ENCODE peak calls at places on chromosomes 13 and 19, in four cellular contexts. L, C, U and N are unnamed samples.
A peak's percentile ranks its signal among the peaks of the same experiment; 100 is the strongest.

GRCh38 chr13:36337938-36338337 is 8.3 kb downstream of the SPART start:
- DNase-seq in L (no peak), C (no peak), U (no peak), N (no peak)

GRCh38 chr13:36157475-36157874 is 26.3 kb upstream of the DCLK1 start:
- DNase-seq in L (no peak), C (no peak), U (no peak), N (no peak)

GRCh38 chr13:86870388-86870966 is 800.7 kb upstream of the SLITRK5 start:
- DNase-seq in L (no peak), C (no peak), U (no peak), N (no peak)

GRCh38 chr19:48644355-48644754 is 1.6 kb downstream of the CA11 start:
- DNase-seq in L (no peak), C (no peak), U (no peak), N (no peak)

GRCh38 chr13:79385694-79386093 is 20.4 kb downstream of the RBM26 start:
- DNase-seq in L (no peak), C (no peak), U (no peak), N (no peak)

GRCh38 chr13:21546372-21546771 is 57.6 kb downstream of the MICU2 start:
- DNase-seq in L (no peak), C (no peak), U (no peak), N (no peak)

GRCh38 chr13:99299545-99300341 is 7.5 kb downstream of the GPR183 start:
- DNase-seq in L (no peak), C (no peak), U (no peak), N (no peak)

GRCh38 chr13:77136902-77137420 is 110.0 kb upstream of the FBXL3 start:
- DNase-seq in L (no peak), C (no peak), U (no peak), N (no peak)

GRCh38 chr13:95480131-95480545 is 72.4 kb upstream of the CLDN10 start:
- DNase-seq in L (no peak), C (no peak), U (no peak), N (no peak)

GRCh38 chr13:80047406-80047805 is 293.5 kb downstream of the SPRY2 start:
- DNase-seq in L (no peak), C (no peak), U (no peak), N (no peak)

GRCh38 chr19:16957151-16957662 is 68.4 kb downstream of the F2RL3 start:
- DNase-seq in L (no peak), C (no peak), U (no peak), N (no peak)

GRCh38 chr19:9847087-9847671 is 12.1 kb downstream of the PIN1 start:
- DNase-seq in L (peak; percentile 35), C (no peak), U (peak; percentile 69), N (no peak)

GRCh38 chr13:113837554-113838355 is 26.1 kb downstream of the GAS6 start:
- DNase-seq in L (peak; percentile 96), C (peak; percentile 91), U (peak; percentile 98), N (peak; percentile 96)

GRCh38 chr13:93079294-93079693 is 147.3 kb upstream of the GPC6 start:
- DNase-seq in L (no peak), C (no peak), U (no peak), N (no peak)

GRCh38 chr13:51057001-51057400 is 54.1 kb downstream of the C13orf42 start:
- DNase-seq in L (no peak), C (no peak), U (no peak), N (no peak)

GRCh38 chr13:100129605-100130004 is 40.7 kb downstream of the PCCA start:
- DNase-seq in L (no peak), C (no peak), U (no peak), N (no peak)

GRCh38 chr13:70668983-70669382 is 560.7 kb upstream of the KLHL1 start:
- DNase-seq in L (no peak), C (no peak), U (no peak), N (no peak)

GRCh38 chr19:7254590-7254989 is 39.6 kb downstream of the INSR start:
- DNase-seq in L (peak; percentile 58), C (no peak), U (no peak), N (peak; percentile 67)

GRCh38 chr19:14840206-14840605 is 5.2 kb upstream of the OR7A5 start:
- DNase-seq in L (no peak), C (no peak), U (no peak), N (no peak)

GRCh38 chr13:108326318-108326717 is 56.8 kb downstream of the TNFSF13B start:
- DNase-seq in L (no peak), C (no peak), U (no peak), N (no peak)

GRCh38 chr19:54905908-54906511 is at the start of gene NCR1:
- DNase-seq in L (no peak), C (no peak), U (no peak), N (no peak)

GRCh38 chr19:39843919-39844793 is 2.0 kb downstream of the FBL start:
- DNase-seq in L (no peak), C (no peak), U (no peak), N (no peak)

DNA sequence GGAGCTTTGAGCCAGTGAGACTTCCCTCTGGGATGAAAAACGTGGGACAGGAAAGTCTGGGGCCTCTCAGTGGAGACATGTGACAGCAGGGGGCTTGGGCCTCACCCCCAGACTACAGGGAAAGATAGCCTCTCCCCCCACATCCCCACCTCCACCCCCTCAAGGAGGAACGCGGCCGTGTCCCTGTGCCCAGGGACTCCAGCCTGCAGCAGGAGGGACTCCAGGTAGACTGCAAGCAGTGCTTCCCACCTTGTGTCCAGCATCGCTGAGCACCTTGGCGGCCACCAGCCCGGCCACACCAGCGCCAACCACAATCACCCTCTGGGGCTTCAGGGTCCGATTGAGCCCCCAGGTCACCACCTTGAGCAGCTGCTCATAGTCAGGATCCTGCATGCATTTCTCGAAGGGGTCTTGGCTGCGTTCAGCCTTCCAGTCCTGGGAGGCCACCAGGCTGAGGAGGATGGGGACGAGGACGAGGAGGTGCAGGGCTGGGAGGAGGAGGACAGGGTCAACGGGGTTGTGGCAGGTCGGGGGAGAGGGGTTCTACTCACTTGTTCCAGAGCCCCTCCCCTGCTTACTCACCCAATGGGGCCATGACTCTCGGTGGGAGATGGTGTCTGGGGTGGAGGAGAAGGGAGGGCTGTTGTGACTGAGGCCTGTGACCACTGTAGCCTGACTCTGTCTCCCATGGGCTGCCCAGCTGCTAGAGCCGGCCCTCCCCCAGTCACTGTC is 955 bp downstream of the IL4I1 start:
- DNase-seq in L (no peak), C (no peak), U (no peak), N (no peak)
- TF ChIP-seq POLR2A in L (no peak), C (no peak), U (no peak), N (no peak)

GRCh38 chr13:74134777-74135305 is 637 bp upstream of the KLF12 start:
- DNase-seq in L (peak; percentile 50), C (peak; percentile 16), U (peak; percentile 30), N (peak; percentile 48)

GRCh38 chr13:74136089-74136658 is 2.0 kb upstream of the KLF12 start:
- DNase-seq in L (no peak), C (no peak), U (no peak), N (peak; percentile 4)

GRCh38 chr13:74133657-74134201 is 475 bp downstream of the KLF12 start:
- DNase-seq in L (peak; percentile 60), C (peak; percentile 69), U (peak; percentile 89), N (peak; percentile 66)

GRCh38 chr13:74134226-74134776 is at the start of gene KLF12:
- DNase-seq in L (peak; percentile 73), C (peak; percentile 63), U (peak; percentile 89), N (peak; percentile 80)

DNA sequence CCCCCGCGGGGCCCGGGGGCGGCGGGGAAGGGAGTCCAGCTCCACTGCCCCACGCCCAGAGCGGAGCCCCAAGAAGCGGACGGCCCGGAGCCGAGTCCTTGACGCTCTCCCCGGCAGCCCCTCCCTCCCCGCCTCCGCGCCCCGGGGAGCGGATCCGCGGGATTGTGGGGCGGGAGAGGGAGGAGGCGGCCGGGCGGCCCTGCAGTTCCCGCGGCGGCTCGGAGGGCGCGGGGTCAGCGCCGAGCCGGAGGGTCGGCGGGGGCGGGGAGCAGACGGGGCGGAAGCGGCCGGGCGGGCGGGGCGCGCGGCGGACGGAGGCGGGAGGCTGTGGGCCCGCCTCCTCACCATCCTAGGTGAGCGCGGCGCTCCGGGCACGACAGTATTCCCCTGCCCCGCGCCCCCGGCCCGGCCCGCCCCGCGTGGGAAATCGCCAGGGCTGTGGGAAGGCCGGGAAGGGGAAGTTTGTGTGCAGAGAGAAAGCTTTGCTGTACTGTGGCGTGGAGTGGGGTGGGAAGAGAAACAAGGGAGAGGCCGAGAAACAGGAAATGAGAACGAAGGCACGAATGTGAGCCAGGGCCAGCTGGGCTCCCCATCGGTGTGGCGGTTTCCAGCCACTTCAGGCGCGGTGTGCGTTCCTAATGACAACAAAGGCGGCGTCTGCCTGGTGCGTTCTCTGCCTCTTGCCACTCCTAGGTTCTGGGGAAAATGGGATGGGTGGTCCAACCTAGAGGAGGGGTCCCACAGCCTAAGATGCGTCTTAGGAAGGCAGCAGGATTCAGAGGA is 1.3 kb upstream of the KLF12 start:
- DNase-seq in L (peak; percentile 47), C (peak; percentile 30), U (peak; percentile 39), N (peak; percentile 41)
- H3K4me3 ChIP-seq in L (peak overlapping the region; percentile 76), C (peak overlapping the region; percentile 73), U (peak overlapping the region; percentile 71), N (peak overlapping the region; percentile 78)

GRCh38 chr13:30119476-30119875 is 187.9 kb downstream of the KATNAL1 start:
- DNase-seq in L (no peak), C (no peak), U (peak; percentile 62), N (no peak)

GRCh38 chr13:30121244-30121643 is 186.1 kb downstream of the KATNAL1 start:
- DNase-seq in L (no peak), C (no peak), U (no peak), N (no peak)

GRCh38 chr13:30121666-30122065 is 185.7 kb downstream of the KATNAL1 start:
- DNase-seq in L (no peak), C (no peak), U (no peak), N (no peak)

GRCh38 chr13:30123575-30123974 is 183.8 kb downstream of the KATNAL1 start:
- DNase-seq in L (no peak), C (no peak), U (no peak), N (no peak)

DNA sequence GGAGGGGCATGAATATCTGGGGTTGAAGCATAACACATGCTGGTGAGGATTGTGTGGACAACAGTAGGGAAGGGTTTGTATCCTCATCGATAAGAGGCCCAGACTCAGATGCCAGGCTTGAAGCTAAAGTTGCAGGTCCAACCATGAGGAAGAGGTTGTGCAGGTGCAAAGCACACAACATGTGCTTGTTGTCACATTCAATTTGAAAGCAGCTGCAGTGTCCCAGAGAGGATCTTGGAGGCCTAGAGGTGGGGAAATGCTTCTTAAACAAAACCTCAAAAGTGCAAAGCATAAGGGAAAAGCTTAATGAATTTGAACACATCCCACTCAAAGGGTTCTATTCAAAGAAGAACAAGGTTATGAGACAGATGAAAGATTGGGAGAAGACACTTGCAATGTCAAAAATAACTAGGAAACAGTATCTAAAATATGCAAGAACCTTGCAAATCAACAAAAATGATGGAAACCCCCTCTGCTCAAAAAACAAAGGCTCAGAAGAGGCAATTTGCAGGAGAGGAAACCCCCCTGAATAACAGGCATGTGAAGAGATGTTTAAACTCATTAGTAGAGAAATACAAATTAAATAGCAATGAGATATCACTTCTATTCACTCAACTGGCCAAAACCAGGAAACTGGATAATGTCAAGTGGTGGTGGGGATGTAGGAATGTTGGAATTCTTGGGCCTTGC is 187.1 kb downstream of the KATNAL1 start:
- DNase-seq in L (no peak), C (no peak), U (no peak), N (no peak)
- H3K4me1 ChIP-seq in L (peaks cover 13% of the 10 kb centered on the region), C (peaks cover 4% of the 10 kb centered on the region), U (peaks cover 10% of the 10 kb centered on the region), N (peaks cover 14% of the 10 kb centered on the region)

GRCh38 chr19:1832046-1832663 is 16.1 kb downstream of the REXO1 start:
- DNase-seq in L (no peak), C (no peak), U (no peak), N (no peak)

GRCh38 chr19:1836458-1837221 is 11.6 kb downstream of the REXO1 start:
- DNase-seq in L (no peak), C (no peak), U (no peak), N (no peak)

GRCh38 chr19:1830568-1830967 is 17.7 kb downstream of the REXO1 start:
- DNase-seq in L (no peak), C (no peak), U (no peak), N (no peak)

GRCh38 chr19:1830978-1831377 is 17.3 kb downstream of the REXO1 start:
- DNase-seq in L (no peak), C (no peak), U (no peak), N (no peak)

GRCh38 chr19:1833540-1833939 is 14.7 kb downstream of the REXO1 start:
- DNase-seq in L (peak; percentile 58), C (no peak), U (no peak), N (no peak)
- TF ChIP-seq POLR2A in L (no peak), C (no peak), U (no peak), N (no peak)